ENCODE peak calls at places on chromosome 2, in five cellular contexts. U, W, P, N and T are unnamed samples.

GRCh38 chr2:190726255-190726654 is 77.4 kb downstream of the NAB1 start:
- DNase-seq in U (no peak), W (no peak), P (no peak), N (no peak), T (no peak)

GRCh38 chr2:75539955-75540716 is 20.6 kb downstream of the EVA1A start:
- DNase-seq in U (no peak), W (no peak), P (no peak), N (no peak), T (no peak)

GRCh38 chr2:10344105-10345066 is 41.7 kb downstream of the HPCAL1 start:
- DNase-seq in U (no peak), W (peak), P (no peak), N (no peak), T (no peak)

GRCh38 chr2:103152556-103152955 is 390.7 kb downstream of the TMEM182 start:
- DNase-seq in U (no peak), W (no peak), P (no peak), N (no peak), T (no peak)

GRCh38 chr2:84424152-84424551 is 34.9 kb downstream of the SUCLG1 start:
- DNase-seq in U (no peak), W (no peak), P (no peak), N (no peak), T (peak)

GRCh38 chr2:208249241-208249640 is 5.6 kb downstream of the IDH1 start:
- DNase-seq in U (no peak), W (no peak), P (no peak), N (no peak), T (no peak)

GRCh38 chr2:11649093-11649492 is 20.9 kb downstream of the NTSR2 start:
- DNase-seq in U (no peak), W (no peak), P (no peak), N (no peak), T (no peak)

GRCh38 chr2:9630001-9630749 is 622 bp downstream of the YWHAQ start:
- DNase-seq in U (peak), W (peak), P (peak), N (no peak), T (peak)

GRCh38 chr2:240591784-240592183 is 5.2 kb downstream of the CAPN10 start:
- DNase-seq in U (peak), W (no peak), P (no peak), N (no peak), T (no peak)